ENCODE peak calls at places on chromosomes 16 and 17, in four cellular contexts. P is BJ, V is fibroblast of mammary gland, G is epithelial cell of esophagus. C is an unnamed sample.

GRCh38 chr17:67399676-67400075 is 22.6 kb downstream of the PITPNC1 start:
- DNase-seq in P (no peak), V (no peak), G (no peak), C (no peak)

GRCh38 chr17:37299257-37299985 is 76.4 kb upstream of the C17orf78 start:
- DNase-seq in P (no peak), V (peak), G (no peak), C (no peak)

GRCh38 chr16:85554791-85555548 is 58.2 kb upstream of the GSE1 start:
- DNase-seq in P (no peak), V (peak), G (peak), C (peak)

GRCh38 chr17:880871-881269 is 98.7 kb downstream of the NXN start:
- DNase-seq in P (no peak), V (no peak), G (peak), C (no peak)

GRCh38 chr16:85585762-85586161 is 27.4 kb upstream of the GSE1 start:
- DNase-seq in P (no peak), V (peak), G (no peak), C (no peak)

GRCh38 chr16:75064403-75065148 is 52.0 kb downstream of the LDHD start:
- DNase-seq in P (no peak), V (no peak), G (peak), C (no peak)

GRCh38 chr16:24255446-24256352 is at the start of gene CACNG3:
- DNase-seq in P (no peak), V (peak), G (peak), C (peak)

GRCh38 chr17:55346658-55347057 is 75.0 kb downstream of the MMD start:
- DNase-seq in P (no peak), V (no peak), G (no peak), C (no peak)

GRCh38 chr17:57424777-57425188 is 168.5 kb downstream of the MSI2 start:
- DNase-seq in P (no peak), V (no peak), G (peak), C (peak)

GRCh38 chr17:39852239-39852638 is 11.9 kb downstream of the IKZF3 start:
- DNase-seq in P (no peak), V (no peak), G (no peak), C (no peak)

GRCh38 chr16:30889721-30890120 is 4.2 kb downstream of the BCL7C start:
- DNase-seq in P (no peak), V (no peak), G (no peak), C (no peak)

GRCh38 chr17:38579934-38580333 is 25.8 kb downstream of the SRCIN1 start:
- DNase-seq in P (no peak), V (peak), G (peak), C (peak)

GRCh38 chr16:49474741-49475140 is 101.1 kb downstream of the C16orf78 start:
- DNase-seq in P (no peak), V (no peak), G (no peak), C (no peak)

GRCh38 chr17:41404024-41404651 is 6.7 kb upstream of the KRT31 start:
- DNase-seq in P (peak), V (peak), G (peak), C (peak)

GRCh38 chr16:89096768-89097527 is 3.3 kb downstream of the ACSF3 start:
- DNase-seq in P (no peak), V (no peak), G (no peak), C (no peak)

GRCh38 chr17:80441133-80441578 is 26.2 kb downstream of the ENDOV start:
- DNase-seq in P (no peak), V (peak), G (peak), C (peak)

GRCh38 chr17:83189673-83190385 is 110.4 kb downstream of the METRNL start:
- DNase-seq in P (peak), V (peak), G (no peak), C (no peak)

GRCh38 chr16:72222503-72222902 is 50.5 kb upstream of the PMFBP1 start:
- DNase-seq in P (no peak), V (no peak), G (no peak), C (no peak)

GRCh38 chr17:65093930-65094329 is 37.4 kb upstream of the GNA13 start:
- DNase-seq in P (no peak), V (no peak), G (no peak), C (no peak)
- TF ChIP-seq CTCF in P (no peak), V (peak), G (peak), C (no peak)

DNA sequence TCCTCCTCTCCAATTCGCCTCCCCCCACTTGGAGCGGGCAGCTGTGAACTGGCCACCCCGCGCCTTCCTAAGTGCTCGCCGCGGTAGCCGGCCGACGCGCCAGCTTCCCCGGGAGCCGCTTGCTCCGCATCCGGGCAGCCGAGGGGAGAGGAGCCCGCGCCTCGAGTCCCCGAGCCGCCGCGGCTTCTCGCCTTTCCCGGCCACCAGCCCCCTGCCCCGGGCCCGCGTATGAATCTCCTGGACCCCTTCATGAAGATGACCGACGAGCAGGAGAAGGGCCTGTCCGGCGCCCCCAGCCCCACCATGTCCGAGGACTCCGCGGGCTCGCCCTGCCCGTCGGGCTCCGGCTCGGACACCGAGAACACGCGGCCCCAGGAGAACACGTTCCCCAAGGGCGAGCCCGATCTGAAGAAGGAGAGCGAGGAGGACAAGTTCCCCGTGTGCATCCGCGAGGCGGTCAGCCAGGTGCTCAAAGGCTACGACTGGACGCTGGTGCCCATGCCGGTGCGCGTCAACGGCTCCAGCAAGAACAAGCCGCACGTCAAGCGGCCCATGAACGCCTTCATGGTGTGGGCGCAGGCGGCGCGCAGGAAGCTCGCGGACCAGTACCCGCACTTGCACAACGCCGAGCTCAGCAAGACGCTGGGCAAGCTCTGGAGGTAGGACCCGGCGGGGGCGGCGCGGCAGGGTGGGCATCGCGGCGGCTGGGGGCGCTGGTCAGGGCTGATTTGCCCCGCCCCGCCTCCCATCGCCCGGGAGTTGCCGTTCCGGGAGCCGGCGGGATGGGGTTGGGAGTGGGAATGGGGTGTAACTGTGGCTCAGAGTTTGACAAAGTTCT is 563 bp downstream of the SOX9 start:
- DNase-seq in P (no peak), V (peak), G (peak), C (peak)
- TF ChIP-seq CTCF in P (no peak), V (no peak), G (no peak), C (no peak)

DNA sequence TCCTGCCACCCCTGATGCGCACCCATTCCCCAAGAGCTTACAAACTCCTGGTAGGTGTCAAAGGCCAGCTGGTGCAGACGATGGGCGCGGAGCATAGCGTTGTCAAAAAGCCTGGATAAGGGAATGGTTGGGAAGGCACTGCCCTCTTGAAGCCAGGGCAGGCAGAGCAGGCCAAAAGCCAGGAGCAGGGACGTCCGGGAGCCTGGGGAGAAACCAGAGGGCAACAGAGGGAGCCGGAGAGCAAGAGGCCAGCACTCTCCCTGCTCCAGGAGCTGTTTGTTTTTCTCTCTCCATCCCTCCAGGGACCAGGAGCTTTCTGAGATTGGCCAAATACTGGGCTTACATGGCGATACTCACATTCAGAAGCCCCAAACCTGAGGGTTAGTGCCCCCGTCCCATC is 334 bp downstream of the GH1 start:
- DNase-seq in P (no peak), V (no peak), G (no peak), C (no peak)
- TF ChIP-seq CTCF in P (peak), V (no peak), G (no peak), C (no peak)

DNA sequence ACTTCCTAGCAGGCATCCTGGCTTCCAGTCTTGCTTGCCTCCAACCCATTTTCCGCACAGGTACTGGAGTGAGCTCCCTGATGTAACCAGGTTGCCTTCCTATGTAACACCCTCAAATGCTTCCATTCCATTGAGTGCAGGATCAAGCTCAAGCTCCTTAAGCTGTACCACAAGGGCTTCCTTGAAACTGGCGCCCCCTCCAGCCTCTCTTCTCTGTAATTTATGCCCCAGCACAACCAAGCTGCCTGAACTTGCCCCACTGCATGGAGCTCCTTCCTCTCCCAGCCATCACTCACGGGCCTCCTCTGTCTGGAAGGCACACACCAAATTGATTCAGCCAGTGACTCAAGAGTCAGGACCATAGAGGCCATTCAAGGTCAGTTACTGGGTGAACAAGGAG is 234.8 kb upstream of the RPL38 start:
- DNase-seq in P (no peak), V (no peak), G (no peak), C (no peak)
- TF ChIP-seq CTCF in P (no peak), V (no peak), G (no peak), C (no peak)

GRCh38 chr16:87404764-87405625 is 12.9 kb downstream of the MAP1LC3B start:
- DNase-seq in P (no peak), V (no peak), G (no peak), C (no peak)

GRCh38 chr16:87409781-87410180 is 17.6 kb downstream of the MAP1LC3B start:
- DNase-seq in P (no peak), V (no peak), G (no peak), C (no peak)

GRCh38 chr16:87407511-87408112 is 15.5 kb downstream of the MAP1LC3B start:
- DNase-seq in P (peak), V (peak), G (peak), C (peak)

GRCh38 chr16:87409153-87409552 is 17.0 kb downstream of the MAP1LC3B start:
- DNase-seq in P (no peak), V (no peak), G (no peak), C (no peak)

DNA sequence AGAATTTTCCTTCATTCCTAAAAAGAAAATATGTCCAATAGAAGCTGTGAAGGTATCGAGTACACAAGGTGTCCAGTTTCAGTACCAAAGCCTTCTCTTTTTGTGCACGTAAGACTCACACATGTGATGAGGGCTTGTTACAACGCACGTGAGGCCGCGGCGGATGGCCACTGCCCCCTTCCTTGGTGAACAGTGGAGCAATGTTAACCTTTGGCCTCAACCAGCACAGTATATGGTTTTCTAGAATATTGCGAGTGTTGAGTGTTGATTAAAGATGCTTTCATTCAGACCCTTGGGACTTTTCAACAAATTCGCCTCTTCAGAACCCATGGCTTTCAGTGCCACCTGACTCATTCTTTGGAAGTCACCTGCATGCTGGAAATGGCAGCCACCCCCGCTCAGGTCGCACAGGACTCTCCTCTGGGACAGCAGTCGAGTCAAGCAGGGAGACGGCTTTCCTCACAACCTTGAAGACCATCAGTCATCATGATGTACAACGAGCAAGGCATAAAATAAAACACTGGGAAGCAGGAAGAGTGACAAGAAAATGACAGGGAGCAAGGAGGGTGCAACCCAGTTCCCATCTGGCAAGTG is 14.5 kb downstream of the MAP1LC3B start:
- DNase-seq in P (no peak), V (no peak), G (no peak), C (no peak)
- TF ChIP-seq CTCF in P (no peak), V (no peak), G (no peak), C (no peak)

GRCh38 chr16:4506450-4506849 is 30.3 kb downstream of the HMOX2 start:
- DNase-seq in P (no peak), V (peak), G (peak), C (peak)
- TF ChIP-seq CTCF in P (peak), V (peak), G (peak), C (peak)

DNA sequence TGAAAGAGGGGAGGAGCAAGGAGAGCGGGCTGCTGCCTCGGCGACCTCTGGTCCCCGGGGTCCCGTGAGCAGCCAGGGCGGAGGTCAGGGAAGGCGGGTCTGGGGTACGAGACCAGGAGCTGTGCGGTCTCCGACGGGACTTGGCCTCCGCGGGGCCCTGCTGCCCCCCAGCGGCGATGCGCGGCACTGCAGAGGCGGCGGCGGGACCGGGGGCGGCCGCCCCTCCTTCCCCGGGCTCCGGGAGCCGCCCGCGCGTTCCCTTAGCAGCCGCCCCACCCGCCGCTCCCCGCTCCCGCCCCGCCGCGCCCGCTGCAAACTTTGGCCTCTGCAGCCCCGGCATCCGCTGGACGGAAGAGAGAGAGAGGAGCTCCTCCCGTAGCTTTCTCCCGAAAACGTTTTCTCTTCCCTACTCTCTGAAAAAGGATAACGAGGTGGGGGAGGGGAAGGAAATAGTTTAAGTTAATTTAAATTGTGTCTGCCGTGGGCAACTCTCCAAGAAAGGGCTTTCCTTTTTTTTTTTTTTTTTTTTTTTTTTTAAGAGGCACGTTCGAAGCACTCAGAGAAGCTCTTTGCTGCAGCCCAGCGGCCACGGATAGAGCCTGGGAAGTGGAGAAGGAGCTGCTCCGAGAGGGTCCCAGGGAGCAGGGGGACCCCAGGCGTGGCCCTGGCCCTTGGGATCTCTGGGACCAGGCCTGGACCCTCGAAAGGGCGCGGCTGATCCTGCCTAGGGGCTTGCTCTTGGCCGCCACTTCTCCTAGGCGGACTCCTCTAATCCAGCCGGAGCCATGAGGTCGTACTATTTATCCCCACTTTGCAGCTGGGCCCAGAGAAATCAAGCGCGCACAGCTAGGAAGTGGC is 43.2 kb downstream of the C16orf82 start:
- DNase-seq in P (peak), V (peak), G (peak), C (peak)
- TF ChIP-seq CTCF in P (peak), V (peak), G (peak), C (peak)

GRCh38 chr17:3647251-3647650 is 10.7 kb downstream of the CTNS start:
- DNase-seq in P (no peak), V (no peak), G (no peak), C (no peak)

GRCh38 chr17:3645310-3645709 is 8.8 kb downstream of the CTNS start:
- DNase-seq in P (no peak), V (no peak), G (no peak), C (no peak)

GRCh38 chr17:3647769-3648540 is 11.4 kb downstream of the CTNS start:
- DNase-seq in P (no peak), V (peak), G (peak), C (peak)
- TF ChIP-seq CTCF in P (peak), V (peak), G (peak), C (peak)

DNA sequence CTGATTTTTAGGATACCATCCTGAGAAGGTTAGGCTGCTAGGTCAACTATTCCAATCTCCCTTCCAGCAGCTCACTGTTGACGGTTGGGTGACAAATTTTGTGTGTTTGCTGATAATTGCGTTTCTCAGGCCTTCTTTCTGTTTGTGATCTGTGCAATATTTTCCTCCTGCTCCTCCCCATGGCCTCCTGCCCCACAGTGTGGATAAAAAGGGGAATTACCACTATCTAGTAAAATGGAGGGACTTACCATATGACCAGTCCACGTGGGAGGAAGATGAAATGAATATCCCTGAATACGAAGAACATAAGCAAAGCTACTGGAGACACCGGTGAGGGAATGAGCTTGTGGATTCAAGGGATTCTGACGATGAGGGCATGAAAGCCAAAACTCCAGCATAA is 9.2 kb downstream of the CHD3 start:
- DNase-seq in P (no peak), V (peak), G (peak), C (peak)
- TF ChIP-seq CTCF in P (peak), V (peak), G (peak), C (peak)

DNA sequence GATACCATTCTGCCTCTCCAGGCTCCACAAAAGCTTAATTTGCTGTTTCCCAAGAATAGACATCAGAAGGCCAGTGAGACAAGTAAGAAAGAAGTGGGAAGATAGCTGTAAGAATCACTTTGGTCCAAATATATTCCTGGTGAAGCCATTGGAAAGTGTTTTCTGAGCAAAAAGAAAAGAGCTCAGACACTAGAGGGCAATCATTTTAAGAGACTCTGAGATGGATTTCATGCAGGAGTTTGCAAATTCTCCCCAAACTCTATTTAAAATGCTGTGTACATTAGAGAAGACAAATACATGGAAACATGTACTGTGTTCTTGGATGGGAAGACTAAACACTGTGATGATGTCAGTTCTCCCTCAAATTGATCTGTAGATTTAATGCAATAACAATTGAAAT is 8.0 kb upstream of the SLC6A2 start:
- DNase-seq in P (no peak), V (no peak), G (no peak), C (no peak)
- TF ChIP-seq CTCF in P (peak), V (no peak), G (peak), C (no peak)

C was measured in MCF 10A.